ENCODE peak calls at places on chromosomes 3 and 15, in eight cellular contexts. V is T-cell, K is MM.1S, B is B cell, L is HCT116, R is NCI-H1105, G is nephron progenitor cell, E is HT1080. P is an unnamed sample.
A peak's percentile ranks its signal among the peaks of the same experiment; 100 is the strongest.

GRCh38 chr15:89171136-89172072 is 50.0 kb downstream of the RLBP1 start:
- DNase-seq in R (no peak), K (peak; percentile 29), E (peak; percentile 48), V (peak; percentile 17), B (no peak), G (peak; percentile 65), L (peak; percentile 32), P (no peak)

GRCh38 chr3:45984331-45985312 is 11.0 kb downstream of the FYCO1 start:
- DNase-seq in K (no peak), E (no peak), B (no peak), G (no peak), L (no peak), V (no peak), R (no peak), P (no peak)

GRCh38 chr3:133742351-133743091 is 3.7 kb upstream of the TF start:
- DNase-seq in V (no peak), B (no peak), R (no peak), E (peak; percentile 74), G (no peak), L (peak; percentile 3), K (peak; percentile 25), P (no peak)

GRCh38 chr15:47609693-47610092 is 107.6 kb upstream of the SEMA6D start:
- DNase-seq in K (no peak), L (no peak), B (no peak), E (no peak), R (no peak), V (no peak), G (no peak), P (peak; percentile 59)

GRCh38 chr3:104180906-104181305 is 1185.8 kb upstream of the ALCAM start:
- DNase-seq in G (no peak), V (no peak), B (no peak), L (no peak), R (no peak), E (no peak), K (no peak), P (no peak)

GRCh38 chr3:155441026-155441425 is 147.5 kb upstream of the STRIT1 start:
- DNase-seq in L (no peak), V (no peak), B (no peak), E (no peak), R (no peak), G (no peak), K (no peak), P (no peak)

GRCh38 chr15:84911879-84912660 is 27.6 kb downstream of the SLC28A1 start:
- DNase-seq in K (peak; percentile 17), G (no peak), R (no peak), B (no peak), L (peak; percentile 71), V (no peak), E (peak; percentile 98), P (no peak)

GRCh38 chr3:108223928-108224327 is 1.7 kb upstream of the IFT57 start:
- DNase-seq in B (no peak), R (no peak), L (no peak), K (no peak), G (no peak), E (no peak), V (no peak), P (no peak)

GRCh38 chr3:117793684-117794304 is 1084.2 kb downstream of the TUSC7 start:
- DNase-seq in B (no peak), L (no peak), V (no peak), E (no peak), G (no peak), K (no peak), R (no peak), P (no peak)

GRCh38 chr15:94404733-94405283 is 173.4 kb downstream of the MCTP2 start:
- DNase-seq in G (no peak), E (no peak), V (no peak), K (no peak), L (no peak), R (no peak), B (no peak), P (no peak)

GRCh38 chr3:185995352-185995751 is 57.5 kb upstream of the TRA2B start:
- DNase-seq in E (peak; percentile 60), R (no peak), G (no peak), V (no peak), B (no peak), L (no peak), K (no peak), P (no peak)

GRCh38 chr3:4409415-4409814 is 57.7 kb downstream of the SUMF1 start:
- DNase-seq in L (no peak), R (no peak), B (no peak), G (no peak), V (no peak), K (no peak), E (no peak), P (no peak)

GRCh38 chr15:84633311-84634227 is 20.5 kb downstream of the WDR73 start:
- DNase-seq in E (peak; percentile 23), G (peak; percentile 72), B (peak; percentile 62), V (peak; percentile 55), L (no peak), K (peak; percentile 76), R (peak; percentile 3), P (peak; percentile 3)

GRCh38 chr3:119660474-119661150 is at the start of gene POPDC2:
- DNase-seq in R (no peak), E (no peak), K (no peak), G (no peak), B (no peak), V (no peak), L (no peak), P (no peak)

GRCh38 chr3:3800076-3800448 is 831 bp downstream of the LRRN1 start:
- DNase-seq in L (no peak), V (no peak), R (no peak), G (peak; percentile 61), B (no peak), K (no peak), E (no peak), P (no peak)

GRCh38 chr15:46589088-46589487 is 954.3 kb downstream of the SQOR start:
- DNase-seq in R (no peak), K (no peak), G (no peak), B (no peak), E (peak; percentile 3), L (no peak), V (no peak), P (no peak)

GRCh38 chr3:9040996-9041395 is 77.7 kb upstream of the RAD18 start:
- DNase-seq in G (no peak), V (no peak), L (no peak), K (no peak), E (no peak), R (no peak), B (no peak), P (no peak)

GRCh38 chr3:170204023-170204472 is 18.2 kb upstream of the PRKCI start:
- DNase-seq in K (no peak), E (no peak), R (no peak), V (no peak), G (no peak), L (no peak), B (no peak), P (no peak)

GRCh38 chr3:57910988-57911387 is 97.2 kb upstream of the FLNB start:
- DNase-seq in G (no peak), E (peak; percentile 26), L (peak; percentile 27), B (peak; percentile 43), V (peak; percentile 28), K (peak; percentile 23), R (no peak), P (no peak)

GRCh38 chr3:54836876-54837275 is 91.0 kb downstream of the LRTM1 start:
- DNase-seq in B (no peak), G (peak; percentile 23), R (no peak), E (no peak), L (no peak), V (no peak), K (no peak), P (no peak)

GRCh38 chr15:91186892-91187644 is 87.0 kb downstream of the SV2B start:
- DNase-seq in R (no peak), L (no peak), E (peak; percentile 13), G (peak; percentile 58), K (peak; percentile 68), V (no peak), B (no peak), P (no peak)

GRCh38 chr3:122679467-122680291 is 960 bp upstream of the PARP14 start:
- DNase-seq in K (peak; percentile 19), E (peak; percentile 60), L (no peak), B (peak; percentile 42), G (peak; percentile 15), R (peak; percentile 45), V (no peak), P (no peak)

GRCh38 chr15:54017911-54018310 is 39.7 kb downstream of the UNC13C start:
- DNase-seq in G (no peak), K (no peak), B (no peak), V (no peak), L (no peak), E (no peak), R (no peak), P (no peak)

GRCh38 chr15:55283295-55284147 is 6.1 kb downstream of the RAB27A start:
- DNase-seq in E (no peak), B (no peak), L (no peak), V (no peak), R (no peak), K (no peak), G (no peak), P (no peak)

GRCh38 chr3:53671192-53672021 is 174.8 kb downstream of the CHDH start:
- DNase-seq in V (no peak), B (no peak), G (no peak), L (no peak), E (no peak), R (peak; percentile 74), K (no peak), P (no peak)